ENCODE peak calls at places on chromosome 21, in nine cellular contexts. A is fibroblast of lung, H is OCI-LY7, W is hepatocyte, F is IMR-90, T is GM23338, Y is GM23248, G is neuronal stem cell, C is K562. V is an unnamed sample.

GRCh38 chr21:38505654-38506523 is 7.6 kb upstream of the ERG start:
- DNase-seq in A (peak), H (peak), W (peak), F (peak), T (peak), Y (peak), G (peak), C (peak), V (no peak)

GRCh38 chr21:19328954-19329353 is 925.4 kb upstream of the TMPRSS15 start:
- DNase-seq in A (no peak), H (no peak), W (no peak), F (no peak), T (no peak), Y (no peak), G (no peak), C (no peak), V (no peak)

GRCh38 chr21:39097335-39097861 is 85.9 kb downstream of the PSMG1 start:
- DNase-seq in A (no peak), H (no peak), W (no peak), F (no peak), T (no peak), Y (no peak), G (no peak), C (no peak), V (no peak)

GRCh38 chr21:36587388-36587787 is 107.5 kb upstream of the CLDN14 start:
- DNase-seq in A (no peak), H (no peak), W (peak), F (peak), T (no peak), Y (peak), G (no peak), C (no peak), V (peak)

GRCh38 chr21:41169701-41170100 is 1.7 kb downstream of the BACE2 start:
- DNase-seq in A (peak), H (no peak), W (no peak), F (no peak), T (no peak), Y (peak), G (no peak), C (no peak), V (peak)

GRCh38 chr21:46545363-46545762 is 59.5 kb downstream of the S100B start:
- DNase-seq in A (no peak), H (no peak), W (no peak), F (peak), T (no peak), Y (peak), G (no peak), C (no peak), V (peak)

GRCh38 chr21:38424333-38424732 is 73.9 kb downstream of the ERG start:
- DNase-seq in A (no peak), H (no peak), W (no peak), F (no peak), T (no peak), Y (no peak), G (no peak), C (no peak), V (no peak)

GRCh38 chr21:39334611-39335010 is 14.3 kb downstream of the HMGN1 start:
- DNase-seq in A (no peak), H (no peak), W (no peak), F (no peak), T (no peak), Y (no peak), G (no peak), C (no peak), V (no peak)

GRCh38 chr21:40602105-40602504 is 244.9 kb downstream of the DSCAM start:
- DNase-seq in A (no peak), H (no peak), W (peak), F (no peak), T (no peak), Y (no peak), G (no peak), C (no peak), V (no peak)

GRCh38 chr21:29343517-29343916 is 44.8 kb downstream of the BACH1 start:
- DNase-seq in A (peak), H (no peak), W (no peak), F (peak), T (no peak), Y (peak), G (no peak), C (no peak), V (peak)

GRCh38 chr21:17688912-17689874 is 76.5 kb upstream of the BTG3 start:
- DNase-seq in A (peak), H (peak), W (peak), F (peak), T (peak), Y (no peak), G (no peak), C (peak), V (no peak)

GRCh38 chr21:28754127-28754611 is 238.5 kb downstream of the LTN1 start:
- DNase-seq in A (peak), H (no peak), W (peak), F (peak), T (no peak), Y (peak), G (no peak), C (no peak), V (no peak)

GRCh38 chr21:38280446-38280845 is 23.7 kb downstream of the KCNJ15 start:
- DNase-seq in A (peak), H (no peak), W (no peak), F (peak), T (no peak), Y (no peak), G (no peak), C (no peak), V (no peak)

GRCh38 chr21:16588433-16588860 is 858.7 kb downstream of the USP25 start:
- DNase-seq in A (peak), H (no peak), W (peak), F (peak), T (peak), Y (peak), G (peak), C (no peak), V (peak)

GRCh38 chr21:34989337-34990151 is 59.6 kb downstream of the RUNX1 start:
- DNase-seq in A (peak), H (no peak), W (no peak), F (no peak), T (no peak), Y (peak), G (no peak), C (no peak), V (peak)

GRCh38 chr21:25396135-25396711 is 211.1 kb downstream of the MRPL39 start:
- DNase-seq in A (no peak), H (no peak), W (no peak), F (no peak), T (no peak), Y (no peak), G (no peak), C (no peak), V (no peak)

GRCh38 chr21:35833388-35833787 is 226.9 kb downstream of the SETD4 start:
- DNase-seq in A (no peak), H (no peak), W (no peak), F (no peak), T (no peak), Y (no peak), G (no peak), C (no peak), V (no peak)

DNA sequence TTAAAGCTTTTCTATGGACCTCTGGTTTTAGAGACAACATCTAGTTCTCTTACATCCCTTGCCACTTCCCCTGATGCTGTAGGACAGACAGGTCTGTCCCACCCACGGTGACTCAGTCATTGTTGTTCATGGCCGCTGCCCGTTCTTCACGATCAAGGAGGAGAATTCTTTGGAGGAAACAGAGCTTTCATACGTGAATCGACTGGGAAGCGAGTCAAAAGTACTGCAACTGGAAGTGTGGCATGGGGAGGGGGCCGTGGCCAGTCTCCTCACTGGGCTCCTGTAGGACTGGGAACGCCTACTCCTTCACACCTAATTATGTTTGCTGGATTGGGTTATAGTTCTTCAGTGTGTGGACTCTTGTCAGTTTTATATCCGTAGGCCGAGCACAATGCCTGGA is 4.4 kb upstream of the SLC37A1 start:
- DNase-seq in A (peak), H (no peak), W (no peak), F (no peak), T (no peak), Y (no peak), G (no peak), C (no peak), V (no peak)
- H2AFZ ChIP-seq in A (no peak), H (no peak), W (no peak), F (no peak), T (no peak), Y (no peak), G (no peak), C (peak), V (no peak)

DNA sequence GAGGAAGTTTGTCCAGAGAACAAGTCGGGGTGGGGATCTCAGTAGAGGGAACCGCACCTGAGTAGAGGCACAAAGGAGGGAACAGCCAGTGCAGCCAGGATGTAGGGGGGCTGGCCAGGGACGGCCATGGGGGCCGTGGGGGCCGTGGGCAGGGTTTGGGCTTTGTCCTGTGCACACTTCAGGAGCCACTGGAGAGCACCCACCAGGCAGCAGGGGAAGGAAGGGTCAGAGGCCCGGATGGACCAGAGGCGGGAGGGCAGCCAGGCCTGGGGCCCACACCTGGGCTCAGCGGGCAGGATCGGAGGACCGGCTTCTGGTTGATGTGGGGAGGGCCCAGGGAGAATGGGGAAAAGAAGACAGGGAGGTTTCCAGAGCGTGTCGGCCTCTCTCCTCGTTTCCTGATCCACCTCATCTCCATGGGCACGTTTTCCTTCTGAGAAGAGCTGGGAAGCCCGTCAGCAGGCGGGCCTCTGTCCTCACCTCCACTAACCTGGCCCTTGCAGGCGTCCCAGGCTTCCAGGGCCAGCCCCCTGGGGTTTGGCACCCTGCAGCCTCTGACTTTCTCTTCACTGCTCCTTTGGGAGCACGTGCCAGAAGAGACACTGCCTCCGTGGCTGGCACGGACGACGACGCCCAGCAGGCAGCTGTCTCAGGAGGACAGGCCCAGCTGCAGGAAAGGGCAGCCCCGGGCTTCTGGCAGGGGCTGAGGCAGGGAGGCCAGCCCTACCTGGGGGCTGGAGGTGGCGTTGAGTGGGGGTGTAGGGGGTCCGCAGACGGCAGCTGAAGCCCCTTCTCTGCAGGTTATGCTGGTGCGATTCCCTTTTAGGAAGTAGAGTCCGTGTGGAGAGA is 16.8 kb upstream of the PDXK start:
- DNase-seq in A (no peak), H (no peak), W (no peak), F (no peak), T (no peak), Y (peak), G (no peak), C (no peak), V (peak)
- H3K4me2 ChIP-seq in A (no peak), H (no peak), W (peak), F (no peak), T (peak), Y (peak), G (peak), C (no peak), V (no peak)

GRCh38 chr21:31666445-31667010 is 7.0 kb downstream of the SOD1 start:
- DNase-seq in A (no peak), H (no peak), W (no peak), F (no peak), T (no peak), Y (no peak), G (no peak), C (no peak), V (no peak)

GRCh38 chr21:31665397-31665796 is 5.9 kb downstream of the SOD1 start:
- DNase-seq in A (peak), H (no peak), W (no peak), F (peak), T (no peak), Y (peak), G (no peak), C (no peak), V (no peak)

GRCh38 chr21:31667141-31667540 is 7.6 kb downstream of the SOD1 start:
- DNase-seq in A (no peak), H (no peak), W (no peak), F (no peak), T (no peak), Y (no peak), G (no peak), C (no peak), V (no peak)

GRCh38 chr21:31668651-31669491 is 9.4 kb downstream of the SOD1 start:
- DNase-seq in A (no peak), H (no peak), W (no peak), F (no peak), T (no peak), Y (no peak), G (no peak), C (no peak), V (no peak)

GRCh38 chr21:31667639-31668038 is 8.1 kb downstream of the SOD1 start:
- DNase-seq in A (no peak), H (no peak), W (no peak), F (no peak), T (no peak), Y (no peak), G (no peak), C (no peak), V (no peak)
- H3K27ac ChIP-seq in A (no peak), H (no peak), W (no peak), F (no peak), T (peak), Y (no peak), G (no peak), C (no peak), V (peak)

GRCh38 chr21:45404726-45405270 is at the start of gene COL18A1:
- DNase-seq in A (peak), H (no peak), W (peak), F (peak), T (peak), Y (peak), G (peak), C (peak), V (peak)
- H2AFZ ChIP-seq in A (no peak), H (no peak), W (peak), F (peak), T (peak), Y (peak), G (peak), C (peak), V (no peak)

GRCh38 chr21:26686278-26686677 is 113.2 kb upstream of the CYYR1 start:
- DNase-seq in A (no peak), H (peak), W (no peak), F (peak), T (peak), Y (peak), G (no peak), C (no peak), V (no peak)
- H3K4me2 ChIP-seq in A (no peak), H (peak), W (no peak), F (peak), T (peak), Y (no peak), G (no peak), C (no peak), V (peak)

GRCh38 chr21:33909756-33910155 is 5.8 kb downstream of the ATP5PO start:
- DNase-seq in A (no peak), H (no peak), W (no peak), F (no peak), T (no peak), Y (no peak), G (no peak), C (no peak), V (no peak)

GRCh38 chr21:33916200-33916567 is 580 bp upstream of the ATP5PO start:
- DNase-seq in A (no peak), H (no peak), W (no peak), F (no peak), T (no peak), Y (no peak), G (no peak), C (no peak), V (no peak)

GRCh38 chr21:33914188-33914587 is 1.4 kb downstream of the ATP5PO start:
- DNase-seq in A (peak), H (no peak), W (no peak), F (no peak), T (no peak), Y (peak), G (no peak), C (no peak), V (no peak)

GRCh38 chr21:33917421-33917820 is 1.8 kb upstream of the ATP5PO start:
- DNase-seq in A (no peak), H (no peak), W (no peak), F (no peak), T (no peak), Y (no peak), G (no peak), C (no peak), V (no peak)

DNA sequence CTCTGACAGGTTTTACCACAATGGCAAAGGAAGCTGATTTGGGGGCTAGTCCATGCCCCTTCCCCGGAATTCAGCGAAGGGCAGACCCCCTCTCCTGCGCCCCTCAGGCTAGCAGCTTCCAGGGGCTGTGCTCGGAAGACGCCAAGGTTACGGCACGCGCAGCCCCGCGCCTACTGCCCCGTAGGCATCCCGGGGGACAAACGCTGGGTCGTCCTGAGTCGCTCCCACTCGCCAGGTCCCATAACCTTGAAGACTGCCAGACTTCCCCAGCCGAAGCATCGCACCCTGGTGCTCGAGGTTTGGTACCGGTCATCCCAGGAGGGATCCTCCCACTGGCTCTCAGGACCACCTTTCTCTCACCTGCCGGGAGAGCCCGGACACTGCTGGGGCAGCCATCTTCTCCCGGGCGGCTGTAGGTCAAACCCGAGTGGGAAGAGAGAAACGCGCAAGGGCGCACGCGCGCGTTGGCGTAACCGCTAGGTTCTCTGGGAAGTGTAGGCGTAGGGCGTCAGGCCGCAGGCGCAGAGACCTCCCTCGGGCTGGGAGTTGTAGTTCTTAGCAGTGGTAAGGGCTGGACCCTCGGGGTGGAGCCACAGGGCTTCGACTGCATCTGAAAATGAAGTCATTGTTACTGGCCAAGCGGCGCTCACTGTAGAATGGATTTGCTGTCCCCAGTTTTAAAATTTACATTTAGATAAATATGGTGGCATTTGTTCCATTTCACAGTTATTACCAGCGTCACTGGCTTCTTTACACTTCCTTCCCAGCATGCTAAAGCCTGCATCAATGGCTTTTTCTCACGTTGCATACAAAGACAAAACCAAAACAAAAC is at the start of gene ATP5PO:
- DNase-seq in A (peak), H (peak), W (peak), F (peak), T (peak), Y (peak), G (peak), C (peak), V (peak)
- H3K27ac ChIP-seq in A (peak), H (peak), W (peak), F (peak), T (no peak), Y (peak), G (no peak), C (peak), V (peak)

GRCh38 chr21:14589855-14590563 is 43.9 kb upstream of the SAMSN1 start:
- DNase-seq in A (no peak), H (peak), W (no peak), F (no peak), T (no peak), Y (no peak), G (no peak), C (no peak), V (no peak)

GRCh38 chr21:14594967-14595366 is 48.9 kb upstream of the SAMSN1 start:
- DNase-seq in A (no peak), H (no peak), W (no peak), F (no peak), T (no peak), Y (no peak), G (no peak), C (no peak), V (no peak)

GRCh38 chr21:14591277-14591876 is 45.3 kb upstream of the SAMSN1 start:
- DNase-seq in A (no peak), H (no peak), W (no peak), F (no peak), T (no peak), Y (no peak), G (no peak), C (no peak), V (no peak)

GRCh38 chr21:14595449-14595848 is 49.3 kb upstream of the SAMSN1 start:
- DNase-seq in A (no peak), H (no peak), W (no peak), F (no peak), T (no peak), Y (no peak), G (no peak), C (no peak), V (no peak)

DNA sequence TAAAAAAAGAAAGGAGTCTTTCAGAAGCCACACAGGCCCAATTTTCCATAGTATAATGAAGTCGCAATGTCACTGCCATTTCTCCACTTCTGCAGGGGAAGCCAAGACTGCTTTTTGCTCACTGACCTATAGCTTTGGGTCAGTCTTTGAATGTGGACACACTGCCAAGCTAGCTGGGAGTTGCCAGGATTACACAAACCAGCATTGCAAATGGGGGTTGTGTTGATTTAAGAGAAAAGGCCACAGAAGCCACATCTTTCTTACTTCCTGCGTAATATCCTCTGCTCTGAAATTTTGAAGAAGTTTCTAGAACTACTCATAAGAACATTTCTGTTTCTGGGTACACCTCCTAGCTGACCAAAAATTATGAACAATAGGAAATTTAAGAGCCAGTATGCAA is 45.8 kb upstream of the SAMSN1 start:
- DNase-seq in A (peak), H (no peak), W (no peak), F (no peak), T (no peak), Y (peak), G (no peak), C (no peak), V (no peak)
- H2AFZ ChIP-seq in A (no peak), H (no peak), W (no peak), F (no peak), T (peak), Y (no peak), G (no peak), C (peak), V (no peak)

GRCh38 chr21:42829417-42829816 is 49.9 kb downstream of the WDR4 start:
- DNase-seq in A (no peak), H (no peak), W (no peak), F (no peak), T (no peak), Y (no peak), G (no peak), C (no peak), V (no peak)

GRCh38 chr21:42833439-42833815 is 45.9 kb downstream of the WDR4 start:
- DNase-seq in A (no peak), H (peak), W (peak), F (peak), T (peak), Y (no peak), G (no peak), C (peak), V (peak)

GRCh38 chr21:42829954-42830353 is 49.4 kb downstream of the WDR4 start:
- DNase-seq in A (no peak), H (no peak), W (no peak), F (no peak), T (no peak), Y (no peak), G (no peak), C (no peak), V (peak)

GRCh38 chr21:42827588-42827987 is 51.8 kb downstream of the WDR4 start:
- DNase-seq in A (no peak), H (no peak), W (no peak), F (no peak), T (no peak), Y (no peak), G (no peak), C (no peak), V (no peak)

GRCh38 chr21:42830456-42831455 is 48.6 kb downstream of the WDR4 start:
- DNase-seq in A (no peak), H (peak), W (no peak), F (no peak), T (no peak), Y (no peak), G (no peak), C (no peak), V (no peak)
- H3K4me2 ChIP-seq in A (no peak), H (no peak), W (no peak), F (no peak), T (no peak), Y (no peak), G (no peak), C (no peak), V (no peak)

V was measured in osteoblast.